ENCODE peak calls at places on chromosomes 16 and 17, in seven cellular contexts. V is GM23338, E is PC-3, H is HCT116, Q is MM.1S, M is neural progenitor cell, D is hepatocyte. B is an unnamed sample.
A peak's percentile ranks its signal among the peaks of the same experiment; 100 is the strongest.

GRCh38 chr17:73639322-73639721 is 4.9 kb downstream of the SDK2 start:
- DNase-seq in M (no peak), Q (no peak), E (no peak), V (no peak), H (no peak), D (no peak), B (peak; percentile 43)

GRCh38 chr17:17812211-17813054 is 24.4 kb downstream of the SREBF1 start:
- DNase-seq in H (no peak), M (peak; percentile 83), D (peak; percentile 75), V (peak; percentile 88), E (peak; percentile 63), Q (peak; percentile 20), B (peak; percentile 66)

GRCh38 chr17:413706-414440 is 61.3 kb upstream of the RPH3AL start:
- DNase-seq in D (no peak), E (no peak), V (no peak), Q (no peak), H (no peak), M (no peak), B (no peak)

GRCh38 chr16:17339764-17340541 is 130.8 kb downstream of the XYLT1 start:
- DNase-seq in D (peak; percentile 20), Q (no peak), H (no peak), E (no peak), M (no peak), V (no peak), B (peak; percentile 69)

GRCh38 chr17:59848778-59849177 is 44.0 kb downstream of the TUBD1 start:
- DNase-seq in M (no peak), Q (peak; percentile 49), D (peak; percentile 60), H (no peak), E (peak; percentile 21), V (no peak), B (peak; percentile 60)

GRCh38 chr16:27449434-27450188 is 47.6 kb downstream of the IL21R start:
- DNase-seq in D (no peak), E (no peak), Q (no peak), H (no peak), V (no peak), M (no peak), B (no peak)

GRCh38 chr16:24062270-24062817 is 193.8 kb upstream of the CACNG3 start:
- DNase-seq in H (no peak), M (no peak), D (no peak), V (no peak), E (no peak), Q (no peak), B (no peak)

GRCh38 chr17:39224778-39225307 is 902 bp downstream of the STAC2 start:
- DNase-seq in Q (no peak), H (no peak), V (no peak), E (no peak), D (no peak), M (peak; percentile 49), B (no peak)

GRCh38 chr17:9837551-9838471 is 12.1 kb downstream of the GLP2R start:
- DNase-seq in Q (no peak), V (peak; percentile 10), H (no peak), D (peak; percentile 38), E (peak; percentile 90), M (no peak), B (peak; percentile 86)

GRCh38 chr16:77782694-77783093 is 5.7 kb upstream of the VAT1L start:
- DNase-seq in V (peak; percentile 28), Q (no peak), E (no peak), H (peak; percentile 7), D (no peak), M (no peak), B (peak; percentile 32)

GRCh38 chr16:81907681-81908080 is 103.6 kb downstream of the SDR42E1 start:
- DNase-seq in E (no peak), V (no peak), D (no peak), M (no peak), Q (no peak), H (no peak), B (no peak)

GRCh38 chr17:17758443-17758842 is 77.2 kb downstream of the RAI1 start:
- DNase-seq in D (no peak), H (no peak), Q (no peak), M (no peak), V (no peak), E (no peak), B (no peak)

GRCh38 chr17:56489980-56490379 is 103.5 kb upstream of the NOG start:
- DNase-seq in E (no peak), Q (no peak), M (no peak), V (no peak), D (no peak), H (no peak), B (no peak)

GRCh38 chr16:30183961-30184429 is 593 bp downstream of the CORO1A start:
- DNase-seq in D (no peak), H (no peak), V (peak; percentile 16), M (no peak), E (no peak), Q (peak; percentile 83), B (no peak)

GRCh38 chr16:57303910-57304168 is 19.4 kb upstream of the PLLP start:
- DNase-seq in D (no peak), M (no peak), E (no peak), V (no peak), H (no peak), Q (no peak), B (no peak)

GRCh38 chr16:14244344-14245010 is 173.4 kb downstream of the MRTFB start:
- DNase-seq in V (no peak), M (no peak), E (no peak), Q (no peak), H (no peak), D (no peak), B (peak; percentile 10)

GRCh38 chr16:50202926-50203624 is 50.0 kb downstream of the TENT4B start:
- DNase-seq in H (peak; percentile 62), D (peak; percentile 81), Q (no peak), V (no peak), E (peak; percentile 91), M (no peak), B (peak; percentile 91)

GRCh38 chr17:15341385-15341849 is at the start of gene TEKT3:
- DNase-seq in M (peak; percentile 96), V (peak; percentile 97), Q (no peak), E (no peak), H (no peak), D (peak; percentile 93), B (peak; percentile 71)
- TF ChIP-seq EZH2 in M (peak; percentile 8), V (no peak), Q (no peak), E (no peak), H (no peak), D (no peak), B (no peak)

GRCh38 chr17:20273741-20274500 is 193.4 kb downstream of the LGALS9B start:
- DNase-seq in E (no peak), H (no peak), D (no peak), Q (no peak), V (no peak), M (no peak), B (no peak)
- TF ChIP-seq EZH2phosphoT487 in E (no peak), H (no peak), D (no peak), Q (no peak), V (no peak), M (no peak), B (no peak)

DNA sequence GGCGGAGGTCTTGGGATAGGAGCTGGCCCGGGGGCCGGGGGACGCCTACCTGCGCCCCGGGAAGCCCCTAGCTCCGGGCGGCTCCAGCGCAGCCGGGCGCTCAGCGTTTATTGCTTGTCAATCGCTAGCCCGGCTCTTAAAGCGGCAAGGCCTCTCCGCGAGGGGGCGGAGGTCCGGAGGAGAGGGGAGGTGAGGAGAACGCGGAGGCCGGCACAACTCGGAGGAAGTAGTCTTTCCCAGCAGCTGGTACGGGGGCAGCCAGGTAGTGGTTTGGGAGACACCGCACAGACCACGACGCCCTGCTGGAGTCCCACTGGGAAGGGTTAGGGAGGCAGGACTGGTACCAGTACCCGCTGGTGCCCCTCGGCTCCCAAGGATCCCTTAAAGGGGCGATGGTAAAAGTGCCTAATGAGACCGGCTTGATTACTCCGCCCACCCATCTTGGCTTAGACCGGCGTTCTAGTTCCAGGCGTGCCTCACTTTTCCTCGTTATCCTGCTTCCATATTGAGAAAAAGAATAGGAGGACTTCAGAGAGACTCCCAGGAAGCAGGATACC is at the start of gene MPP2:
- DNase-seq in V (peak; percentile 96), E (peak; percentile 32), D (peak; percentile 89), Q (no peak), H (peak; percentile 64), M (peak; percentile 95), B (peak; percentile 89)
- TF ChIP-seq EZH2 in V (no peak), E (no peak), D (no peak), Q (no peak), H (no peak), M (no peak), B (no peak)

GRCh38 chr17:1488826-1489275 is 3.6 kb downstream of the MYO1C start:
- DNase-seq in M (no peak), Q (no peak), H (no peak), D (no peak), E (no peak), V (no peak), B (no peak)

GRCh38 chr17:1492249-1493206 is at the start of gene MYO1C:
- DNase-seq in H (no peak), D (no peak), Q (no peak), E (peak; percentile 47), M (peak; percentile 48), V (peak; percentile 72), B (no peak)

GRCh38 chr17:1493291-1493980 is 950 bp upstream of the MYO1C start:
- DNase-seq in M (no peak), Q (no peak), H (no peak), V (no peak), E (no peak), D (no peak), B (no peak)

GRCh38 chr17:1491406-1492248 is 859 bp downstream of the MYO1C start:
- DNase-seq in Q (peak; percentile 69), H (no peak), V (peak; percentile 44), D (peak; percentile 88), M (peak; percentile 77), E (peak; percentile 52), B (peak; percentile 84)

GRCh38 chr17:1490643-1491405 is 1.7 kb downstream of the MYO1C start:
- DNase-seq in D (peak; percentile 83), V (peak; percentile 80), M (peak; percentile 84), H (no peak), E (peak; percentile 46), Q (peak; percentile 76), B (peak; percentile 76)
- TF ChIP-seq EZH2phosphoT487 in D (no peak), V (no peak), M (no peak), H (no peak), E (no peak), Q (no peak), B (no peak)

GRCh38 chr17:45223541-45224528 is 2.1 kb downstream of the FMNL1 start:
- DNase-seq in D (no peak), V (no peak), M (no peak), E (no peak), Q (peak; percentile 53), H (no peak), B (no peak)

GRCh38 chr17:45221081-45221996 is at the start of gene FMNL1:
- DNase-seq in H (no peak), M (peak; percentile 77), Q (peak; percentile 81), E (peak; percentile 35), D (no peak), V (peak; percentile 80), B (peak; percentile 48)

GRCh38 chr17:45222994-45223540 is 1.4 kb downstream of the FMNL1 start:
- DNase-seq in D (no peak), H (no peak), V (no peak), M (no peak), E (no peak), Q (peak; percentile 20), B (no peak)

GRCh38 chr17:45221997-45222272 is 250 bp downstream of the FMNL1 start:
- DNase-seq in M (peak; percentile 55), Q (no peak), V (no peak), H (no peak), D (no peak), E (no peak), B (peak; percentile 47)

GRCh38 chr17:45222273-45222993 is 748 bp downstream of the FMNL1 start:
- DNase-seq in H (no peak), V (peak; percentile 73), M (peak; percentile 30), D (no peak), E (no peak), Q (peak; percentile 53), B (no peak)
- TF ChIP-seq EZH2 in H (no peak), V (peak; percentile 58), M (peak; percentile 77), D (peak; percentile 84), E (no peak), Q (no peak), B (no peak)